ENCODE peak calls at places on chromosomes 4 and X, in six cellular contexts. One of them, this sample, is unnamed.
A peak's percentile ranks its signal among the peaks of the same experiment; 100 is the strongest.

GRCh38 chrX:27889878-27890277 is 82.1 kb downstream of the MAGEB10 start:
- DNase-seq in stomach: no peak
- DNase-seq in tibial nerve: no peak
- DNase-seq in suprapubic skin: no peak
- DNase-seq in transverse colon: no peak
- DNase-seq in ovary: no peak
- DNase-seq in this sample: no peak

GRCh38 chrX:15334561-15334960 is 762 bp downstream of the PIGA start:
- DNase-seq in ovary: no peak
- DNase-seq in transverse colon: no peak
- DNase-seq in suprapubic skin: no peak
- DNase-seq in tibial nerve: no peak
- DNase-seq in stomach: no peak
- DNase-seq in this sample: no peak

GRCh38 chrX:18984381-18985185 is 669 bp upstream of the PHKA2 start:
- DNase-seq in ovary: peak; percentile 83
- DNase-seq in suprapubic skin: peak; percentile 84
- DNase-seq in stomach: peak; percentile 85
- DNase-seq in tibial nerve: peak; percentile 49
- DNase-seq in transverse colon: peak; percentile 86
- DNase-seq in this sample: peak; percentile 89

GRCh38 chr4:28259951-28260350 is 1399.3 kb downstream of the STIM2 start:
- DNase-seq in tibial nerve: no peak
- DNase-seq in transverse colon: no peak
- DNase-seq in stomach: no peak
- DNase-seq in suprapubic skin: no peak
- DNase-seq in ovary: no peak
- DNase-seq in this sample: no peak

GRCh38 chr4:89681219-89681618 is 155.7 kb downstream of the SNCA start:
- DNase-seq in ovary: no peak
- DNase-seq in suprapubic skin: no peak
- DNase-seq in tibial nerve: no peak
- DNase-seq in stomach: no peak
- DNase-seq in transverse colon: no peak
- DNase-seq in this sample: no peak

GRCh38 chr4:149884529-149885206 is 69.0 kb upstream of the IQCM start:
- DNase-seq in tibial nerve: no peak
- DNase-seq in transverse colon: peak; percentile 10
- DNase-seq in suprapubic skin: no peak
- DNase-seq in stomach: no peak
- DNase-seq in ovary: no peak
- DNase-seq in this sample: no peak

GRCh38 chr4:129240816-129241215 is 144.9 kb downstream of the C4orf33 start:
- DNase-seq in ovary: no peak
- DNase-seq in transverse colon: no peak
- DNase-seq in tibial nerve: no peak
- DNase-seq in stomach: no peak
- DNase-seq in suprapubic skin: no peak
- DNase-seq in this sample: no peak

GRCh38 chr4:185955817-185956542 is 113.0 kb upstream of the TLR3 start:
- DNase-seq in tibial nerve: no peak
- DNase-seq in stomach: no peak
- DNase-seq in ovary: no peak
- DNase-seq in suprapubic skin: no peak
- DNase-seq in transverse colon: no peak
- DNase-seq in this sample: no peak

GRCh38 chr4:69497081-69497480 is 1.4 kb upstream of the UGT2B4 start:
- DNase-seq in transverse colon: no peak
- DNase-seq in ovary: no peak
- DNase-seq in stomach: no peak
- DNase-seq in suprapubic skin: no peak
- DNase-seq in tibial nerve: no peak
- DNase-seq in this sample: no peak

GRCh38 chr4:39898015-39898414 is 79.7 kb downstream of the PDS5A start:
- DNase-seq in transverse colon: no peak
- DNase-seq in stomach: no peak
- DNase-seq in ovary: no peak
- DNase-seq in suprapubic skin: no peak
- DNase-seq in tibial nerve: no peak
- DNase-seq in this sample: no peak

GRCh38 chr4:680565-680930 is 6.2 kb downstream of the MYL5 start:
- DNase-seq in suprapubic skin: peak; percentile 80
- DNase-seq in ovary: no peak
- DNase-seq in tibial nerve: no peak
- DNase-seq in transverse colon: peak; percentile 55
- DNase-seq in stomach: no peak
- DNase-seq in this sample: peak; percentile 71

GRCh38 chrX:13688384-13688771 is 550 bp upstream of the RAB9A start:
- DNase-seq in suprapubic skin: no peak
- DNase-seq in tibial nerve: no peak
- DNase-seq in ovary: no peak
- DNase-seq in transverse colon: no peak
- DNase-seq in stomach: no peak
- DNase-seq in this sample: no peak

GRCh38 chr4:27010334-27010940 is 149.8 kb downstream of the STIM2 start:
- DNase-seq in suprapubic skin: no peak
- DNase-seq in transverse colon: peak; percentile 63
- DNase-seq in stomach: peak; percentile 56
- DNase-seq in tibial nerve: peak; percentile 35
- DNase-seq in ovary: peak; percentile 70
- DNase-seq in this sample: peak; percentile 74

GRCh38 chr4:55447826-55448225 is 52.1 kb downstream of the TMEM165 start:
- DNase-seq in stomach: no peak
- DNase-seq in suprapubic skin: no peak
- DNase-seq in tibial nerve: no peak
- DNase-seq in ovary: no peak
- DNase-seq in transverse colon: no peak
- DNase-seq in this sample: no peak

GRCh38 chrX:56802921-56803848 is 74.1 kb downstream of the NBDY start:
- DNase-seq in stomach: peak; percentile 75
- DNase-seq in ovary: peak; percentile 92
- DNase-seq in suprapubic skin: no peak
- DNase-seq in tibial nerve: peak; percentile 22
- DNase-seq in transverse colon: peak; percentile 83
- DNase-seq in this sample: peak; percentile 88

GRCh38 chr4:168643083-168643795 is 146.4 kb downstream of the PALLD start:
- DNase-seq in suprapubic skin: no peak
- DNase-seq in stomach: no peak
- DNase-seq in tibial nerve: no peak
- DNase-seq in transverse colon: no peak
- DNase-seq in ovary: no peak
- DNase-seq in this sample: no peak

GRCh38 chrX:108946531-108946930 is 210.2 kb upstream of the IRS4 start:
- DNase-seq in transverse colon: no peak
- DNase-seq in stomach: no peak
- DNase-seq in ovary: no peak
- DNase-seq in suprapubic skin: no peak
- DNase-seq in tibial nerve: no peak
- DNase-seq in this sample: no peak

GRCh38 chr4:52712172-52712990 is 38.8 kb downstream of the ERVMER34-1 start:
- DNase-seq in ovary: peak; percentile 98
- DNase-seq in stomach: peak; percentile 99
- DNase-seq in tibial nerve: peak; percentile 96
- DNase-seq in transverse colon: peak; percentile 99
- DNase-seq in suprapubic skin: peak; percentile 100
- DNase-seq in this sample: peak; percentile 99

GRCh38 chr4:55866290-55866907 is 13.0 kb downstream of the EXOC1 start:
- DNase-seq in ovary: no peak
- DNase-seq in stomach: no peak
- DNase-seq in transverse colon: no peak
- DNase-seq in suprapubic skin: no peak
- DNase-seq in tibial nerve: no peak
- DNase-seq in this sample: no peak

GRCh38 chr4:77538144-77538543 is 67.5 kb upstream of the CXCL13 start:
- DNase-seq in tibial nerve: no peak
- DNase-seq in suprapubic skin: no peak
- DNase-seq in stomach: no peak
- DNase-seq in ovary: no peak
- DNase-seq in transverse colon: no peak
- DNase-seq in this sample: no peak

GRCh38 chr4:119971763-119972162 is 94.9 kb downstream of the MAD2L1 start:
- DNase-seq in ovary: no peak
- DNase-seq in stomach: no peak
- DNase-seq in suprapubic skin: no peak
- DNase-seq in tibial nerve: no peak
- DNase-seq in transverse colon: no peak
- DNase-seq in this sample: no peak

GRCh38 chr4:3458371-3458770 is 4.7 kb upstream of the DOK7 start:
- DNase-seq in transverse colon: no peak
- DNase-seq in stomach: no peak
- DNase-seq in suprapubic skin: no peak
- DNase-seq in tibial nerve: no peak
- DNase-seq in ovary: no peak
- DNase-seq in this sample: no peak

DNA sequence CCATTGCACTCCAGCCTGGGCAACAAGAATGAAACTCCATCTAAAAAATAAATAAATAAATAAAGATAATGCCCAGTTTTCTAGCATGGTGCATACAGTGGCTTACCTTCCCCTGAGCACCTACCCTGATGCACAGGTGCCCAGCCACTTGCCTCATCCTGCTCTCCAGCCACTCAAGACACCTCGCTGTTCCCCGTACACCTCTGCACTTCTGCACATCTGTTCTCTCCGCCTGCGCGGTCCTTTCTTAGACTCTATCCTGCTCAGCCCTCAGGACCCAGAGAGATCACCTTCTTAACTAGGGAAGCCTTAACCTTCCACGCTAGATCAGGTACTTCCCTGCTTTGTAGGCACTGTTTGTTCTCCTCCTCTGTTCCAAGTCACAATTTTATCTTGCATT is 2.9 kb downstream of the EVC start:
- DNase-seq in suprapubic skin: no peak
- DNase-seq in tibial nerve: no peak
- DNase-seq in ovary: no peak
- DNase-seq in stomach: no peak
- DNase-seq in transverse colon: no peak
- DNase-seq in this sample: no peak
- H3K4me3 ChIP-seq in suprapubic skin: no peak overlapping the region
- H3K4me3 ChIP-seq in tibial nerve: no peak overlapping the region
- H3K4me3 ChIP-seq in ovary: no peak overlapping the region
- H3K4me3 ChIP-seq in stomach: no peak overlapping the region
- H3K4me3 ChIP-seq in transverse colon: no peak overlapping the region
- H3K4me3 ChIP-seq in this sample: no peak overlapping the region

GRCh38 chr4:47641755-47642154 is 156.7 kb downstream of the ATP10D start:
- DNase-seq in stomach: no peak
- DNase-seq in ovary: no peak
- DNase-seq in suprapubic skin: no peak
- DNase-seq in transverse colon: no peak
- DNase-seq in tibial nerve: no peak
- DNase-seq in this sample: no peak

GRCh38 chr4:47640911-47641310 is 155.8 kb downstream of the ATP10D start:
- DNase-seq in ovary: no peak
- DNase-seq in suprapubic skin: no peak
- DNase-seq in transverse colon: no peak
- DNase-seq in stomach: no peak
- DNase-seq in tibial nerve: no peak
- DNase-seq in this sample: no peak

GRCh38 chr4:47642985-47643745 is 158.1 kb downstream of the ATP10D start:
- DNase-seq in ovary: no peak
- DNase-seq in suprapubic skin: no peak
- DNase-seq in tibial nerve: no peak
- DNase-seq in transverse colon: no peak
- DNase-seq in stomach: no peak
- DNase-seq in this sample: no peak

GRCh38 chr4:47643845-47644244 is 158.8 kb downstream of the ATP10D start:
- DNase-seq in stomach: no peak
- DNase-seq in ovary: no peak
- DNase-seq in suprapubic skin: no peak
- DNase-seq in transverse colon: no peak
- DNase-seq in tibial nerve: no peak
- DNase-seq in this sample: no peak

DNA sequence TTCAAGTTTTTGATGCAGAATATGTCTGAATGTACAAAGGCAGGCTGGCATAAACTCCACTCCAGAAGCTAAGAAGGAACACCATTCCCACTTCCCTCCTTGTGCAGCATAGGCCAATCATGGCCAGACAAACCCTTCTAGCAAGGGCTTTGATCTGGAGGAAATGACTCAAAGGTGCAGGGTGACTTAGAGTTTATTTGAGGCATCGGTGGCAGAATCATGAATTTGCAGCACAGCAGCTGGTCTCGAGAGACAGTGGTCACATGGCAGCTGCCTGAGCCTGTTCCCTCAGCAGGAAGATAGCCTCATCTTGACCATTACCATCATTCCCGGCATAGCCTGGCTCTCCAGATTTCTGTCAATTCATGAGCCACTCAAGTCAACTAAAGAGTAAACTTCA is 154.5 kb downstream of the ATP10D start:
- DNase-seq in ovary: no peak
- DNase-seq in transverse colon: no peak
- DNase-seq in suprapubic skin: no peak
- DNase-seq in stomach: no peak
- DNase-seq in tibial nerve: no peak
- DNase-seq in this sample: no peak
- TF ChIP-seq EP300 in ovary: no peak
- TF ChIP-seq EP300 in transverse colon: no peak
- TF ChIP-seq EP300 in suprapubic skin: no peak
- TF ChIP-seq EP300 in stomach: no peak
- TF ChIP-seq EP300 in tibial nerve: no peak
- TF ChIP-seq EP300 in this sample: no peak

GRCh38 chrX:134024686-134025377 is 39.4 kb upstream of the GPC3 start:
- DNase-seq in ovary: no peak
- DNase-seq in suprapubic skin: no peak
- DNase-seq in tibial nerve: no peak
- DNase-seq in transverse colon: no peak
- DNase-seq in stomach: no peak
- DNase-seq in this sample: no peak
- H3K4me3 ChIP-seq in ovary: no peak overlapping the region
- H3K4me3 ChIP-seq in suprapubic skin: no peak overlapping the region
- H3K4me3 ChIP-seq in tibial nerve: no peak overlapping the region
- H3K4me3 ChIP-seq in transverse colon: no peak overlapping the region
- H3K4me3 ChIP-seq in stomach: no peak overlapping the region
- H3K4me3 ChIP-seq in this sample: no peak overlapping the region

GRCh38 chr4:95124906-95125504 is 367.2 kb downstream of the BMPR1B start:
- DNase-seq in tibial nerve: no peak
- DNase-seq in suprapubic skin: no peak
- DNase-seq in ovary: peak; percentile 28
- DNase-seq in stomach: no peak
- DNase-seq in transverse colon: no peak
- DNase-seq in this sample: no peak

GRCh38 chr4:95129036-95129435 is 371.3 kb downstream of the BMPR1B start:
- DNase-seq in suprapubic skin: no peak
- DNase-seq in stomach: no peak
- DNase-seq in ovary: no peak
- DNase-seq in transverse colon: no peak
- DNase-seq in tibial nerve: no peak
- DNase-seq in this sample: no peak

GRCh38 chr4:95129708-95130343 is 372.1 kb downstream of the BMPR1B start:
- DNase-seq in stomach: no peak
- DNase-seq in suprapubic skin: no peak
- DNase-seq in transverse colon: no peak
- DNase-seq in ovary: no peak
- DNase-seq in tibial nerve: peak; percentile 16
- DNase-seq in this sample: no peak
- TF ChIP-seq EP300 in stomach: no peak
- TF ChIP-seq EP300 in suprapubic skin: no peak
- TF ChIP-seq EP300 in transverse colon: no peak
- TF ChIP-seq EP300 in ovary: no peak
- TF ChIP-seq EP300 in tibial nerve: no peak
- TF ChIP-seq EP300 in this sample: no peak

GRCh38 chrX:7110821-7111276 is 36.7 kb upstream of the STS start:
- DNase-seq in transverse colon: no peak
- DNase-seq in stomach: no peak
- DNase-seq in suprapubic skin: no peak
- DNase-seq in tibial nerve: no peak
- DNase-seq in ovary: no peak
- DNase-seq in this sample: no peak
- H3K4me3 ChIP-seq in transverse colon: no peak overlapping the region
- H3K4me3 ChIP-seq in stomach: no peak overlapping the region
- H3K4me3 ChIP-seq in suprapubic skin: no peak overlapping the region
- H3K4me3 ChIP-seq in tibial nerve: no peak overlapping the region
- H3K4me3 ChIP-seq in ovary: no peak overlapping the region
- H3K4me3 ChIP-seq in this sample: no peak overlapping the region

This sample was measured in sigmoid colon.